ENCODE peak calls at places on chromosomes 5 and 9, in seven cellular contexts. C is K562, W is HepG2, F is SK-N-SH, K is HCT116, T is GM12878, M is H1. P is an unnamed sample.

GRCh38 chr5:67149933-67150523 is 46.6 kb downstream of the CD180 start:
- DNase-seq in C (no peak), W (no peak), F (peak), K (no peak), T (no peak), M (no peak), P (peak)

GRCh38 chr5:43332401-43332800 is 19.2 kb upstream of the HMGCS1 start:
- DNase-seq in C (no peak), W (no peak), F (no peak), K (no peak), T (no peak), M (no peak), P (no peak)

GRCh38 chr9:27844797-27845196 is 271.5 kb upstream of the C9orf72 start:
- DNase-seq in C (no peak), W (no peak), F (no peak), K (no peak), T (no peak), M (no peak), P (no peak)

GRCh38 chr9:32706004-32706749 is 70.7 kb upstream of the TAF1L start:
- DNase-seq in C (no peak), W (no peak), F (no peak), K (no peak), T (no peak), M (no peak), P (no peak)

GRCh38 chr9:126217797-126218196 is 108.8 kb upstream of the MVB12B start:
- DNase-seq in C (no peak), W (no peak), F (no peak), K (no peak), T (no peak), M (peak), P (no peak)

GRCh38 chr5:64207978-64208377 is 42.3 kb downstream of the RNF180 start:
- DNase-seq in C (no peak), W (peak), F (no peak), K (no peak), T (no peak), M (no peak), P (no peak)

GRCh38 chr5:89128930-89129625 is 246.1 kb upstream of the MEF2C start:
- DNase-seq in C (peak), W (no peak), F (peak), K (no peak), T (no peak), M (no peak), P (no peak)

GRCh38 chr9:123640792-123641222 is 284.8 kb downstream of the CRB2 start:
- DNase-seq in C (no peak), W (no peak), F (no peak), K (no peak), T (peak), M (no peak), P (no peak)

GRCh38 chr9:97906236-97906831 is 16.0 kb downstream of the TRMO start:
- DNase-seq in C (no peak), W (no peak), F (no peak), K (no peak), T (no peak), M (no peak), P (no peak)

GRCh38 chr5:134524219-134524825 is 1.1 kb upstream of the JADE2 start:
- DNase-seq in C (peak), W (no peak), F (peak), K (no peak), T (no peak), M (peak), P (peak)

GRCh38 chr9:78030553-78031270 is 899 bp downstream of the GNAQ start:
- DNase-seq in C (peak), W (no peak), F (peak), K (no peak), T (no peak), M (peak), P (peak)

GRCh38 chr9:20689833-20690232 is 5.8 kb downstream of the FOCAD start:
- DNase-seq in C (no peak), W (peak), F (no peak), K (no peak), T (no peak), M (no peak), P (no peak)

GRCh38 chr5:3185488-3185887 is 410.1 kb upstream of the IRX1 start:
- DNase-seq in C (no peak), W (no peak), F (no peak), K (no peak), T (no peak), M (no peak), P (no peak)

GRCh38 chr9:134316444-134317160 is 9.7 kb upstream of the RXRA start:
- DNase-seq in C (peak), W (no peak), F (peak), K (no peak), T (peak), M (no peak), P (no peak)

GRCh38 chr5:134503088-134503936 is 22.2 kb upstream of the JADE2 start:
- DNase-seq in C (peak), W (peak), F (peak), K (peak), T (peak), M (peak), P (no peak)

GRCh38 chr9:88953401-88954029 is 37.8 kb upstream of the S1PR3 start:
- DNase-seq in C (no peak), W (peak), F (no peak), K (no peak), T (no peak), M (no peak), P (no peak)

GRCh38 chr5:58279259-58279658 is 180.6 kb downstream of the PLK2 start:
- DNase-seq in C (no peak), W (no peak), F (no peak), K (no peak), T (no peak), M (no peak), P (no peak)

GRCh38 chr5:91074615-91075014 is 308.5 kb downstream of the ARRDC3 start:
- DNase-seq in C (no peak), W (peak), F (no peak), K (no peak), T (peak), M (no peak), P (peak)

GRCh38 chr5:141680751-141681201 is 1.3 kb downstream of the ARAP3 start:
- DNase-seq in C (peak), W (peak), F (peak), K (no peak), T (no peak), M (peak), P (no peak)

GRCh38 chr9:114805670-114806551 is at the start of gene TNFSF15:
- DNase-seq in C (no peak), W (peak), F (no peak), K (no peak), T (peak), M (peak), P (peak)

GRCh38 chr9:84397151-84397728 is 56.7 kb upstream of the SLC28A3 start:
- DNase-seq in C (peak), W (peak), F (peak), K (peak), T (peak), M (peak), P (peak)

GRCh38 chr5:1550287-1551076 is 26.7 kb upstream of the LPCAT1 start:
- DNase-seq in C (no peak), W (no peak), F (no peak), K (no peak), T (no peak), M (peak), P (no peak)

GRCh38 chr5:91219141-91219802 is 163.8 kb downstream of the ARRDC3 start:
- DNase-seq in C (no peak), W (no peak), F (no peak), K (no peak), T (no peak), M (no peak), P (peak)

GRCh38 chr5:76714771-76715483 is 999 bp upstream of the F2R start:
- DNase-seq in C (no peak), W (no peak), F (peak), K (no peak), T (no peak), M (peak), P (no peak)
- TF ChIP-seq JUND in C (no peak), W (no peak), F (no peak), K (no peak), T (no peak), M (no peak), P (no peak)

GRCh38 chr5:62948294-62948693 is 369.7 kb downstream of the LRRC70 start:
- DNase-seq in C (no peak), W (no peak), F (no peak), K (no peak), T (no peak), M (no peak), P (no peak)
- TF ChIP-seq JUND in C (no peak), W (no peak), F (peak), K (no peak), T (no peak), M (no peak), P (no peak)

DNA sequence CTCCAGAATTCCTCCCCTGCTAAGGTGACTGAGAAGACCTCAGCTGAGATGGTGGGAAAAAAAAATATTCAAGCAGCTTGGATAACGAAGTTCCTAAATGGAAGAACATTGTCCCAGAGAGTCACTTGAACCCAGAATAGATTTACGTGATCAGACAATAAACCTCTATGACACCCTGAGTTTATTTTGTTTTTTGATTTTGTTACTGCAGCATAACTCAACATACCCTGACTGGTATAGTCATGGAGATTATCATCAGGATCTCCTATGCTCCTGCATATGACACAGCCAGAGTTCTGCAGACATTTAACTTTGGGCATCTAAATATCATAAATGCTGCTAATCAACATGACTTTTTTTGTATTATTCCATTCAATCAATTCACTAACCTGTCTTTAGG is 282.9 kb downstream of the RASEF start:
- DNase-seq in C (no peak), W (no peak), F (no peak), K (no peak), T (no peak), M (no peak), P (no peak)
- TF ChIP-seq JUND in C (no peak), W (no peak), F (no peak), K (no peak), T (no peak), M (no peak), P (no peak)

DNA sequence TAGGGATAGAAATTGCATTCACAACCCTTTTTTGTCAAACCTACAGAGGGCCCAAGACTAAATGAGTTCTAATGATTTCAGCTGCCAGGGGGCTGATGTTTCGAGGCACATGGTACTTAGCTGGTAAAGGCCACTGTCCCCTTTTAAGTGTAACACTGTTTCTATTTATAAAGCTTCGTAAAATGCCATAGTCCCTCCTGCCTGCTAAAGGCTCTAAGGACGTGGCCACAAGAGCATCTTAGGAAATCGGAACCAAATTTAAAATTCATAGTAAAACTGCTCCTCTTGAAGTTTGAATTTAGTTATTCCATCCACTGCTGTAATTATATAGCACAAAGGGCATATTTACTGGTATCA is 170.3 kb upstream of the WWC1 start:
- DNase-seq in C (no peak), W (no peak), F (no peak), K (no peak), T (no peak), M (no peak), P (no peak)
- TF ChIP-seq JUND in C (no peak), W (no peak), F (no peak), K (no peak), T (no peak), M (no peak), P (no peak)

P was measured in T47D.